ENCODE peak calls at places on chromosomes 3 and 15, in ten cellular contexts. A is astrocyte; B is pancreas; U is right lobe of liver; E is SJSA1; S is heart right ventricle; C is CD8-positive, alpha-beta memory T cell; V is tibial artery; K is cardiac muscle cell; D is effector memory CD4-positive, alpha-beta T cell. O is an unnamed sample. For H3K4me1, the result is how much of the 10 kb centered on the place peaks cover.

GRCh38 chr15:79954659-79955058 is 16.3 kb downstream of the BCL2A1 start:
- DNase-seq in A (no peak), B (no peak), U (no peak), E (no peak), S (no peak), C (no peak), V (no peak), K (no peak), D (no peak), O (no peak)

GRCh38 chr3:12420393-12420792 is 63.9 kb upstream of the TSEN2 start:
- DNase-seq in A (no peak), B (no peak), U (no peak), E (no peak), S (no peak), C (no peak), V (no peak), K (no peak), D (no peak), O (no peak)

GRCh38 chr3:72960812-72961518 is 35.6 kb upstream of the PPP4R2 start:
- DNase-seq in A (no peak), B (no peak), U (peak), E (no peak), S (peak), C (no peak), V (no peak), K (peak), D (no peak), O (peak)

GRCh38 chr3:195441476-195441970 is 1.3 kb downstream of the ACAP2 start:
- DNase-seq in A (no peak), B (no peak), U (no peak), E (no peak), S (no peak), C (no peak), V (no peak), K (peak), D (no peak), O (no peak)

GRCh38 chr3:101725192-101725889 is 927 bp downstream of the CEP97 start:
- DNase-seq in A (peak), B (peak), U (peak), E (peak), S (peak), C (peak), V (peak), K (peak), D (no peak), O (no peak)

GRCh38 chr15:60301024-60301423 is 96.8 kb downstream of the ANXA2 start:
- DNase-seq in A (no peak), B (no peak), U (no peak), E (no peak), S (no peak), C (no peak), V (no peak), K (no peak), D (no peak), O (no peak)

GRCh38 chr15:70475439-70475781 is 287.9 kb downstream of the UACA start:
- DNase-seq in A (no peak), B (no peak), U (no peak), E (no peak), S (no peak), C (no peak), V (no peak), K (no peak), D (no peak), O (no peak)

GRCh38 chr15:74196175-74196574 is 6.4 kb downstream of the STRA6 start:
- DNase-seq in A (peak), B (no peak), U (peak), E (peak), S (peak), C (no peak), V (no peak), K (peak), D (no peak), O (no peak)

GRCh38 chr3:79005084-79005483 is 762.7 kb downstream of the ROBO1 start:
- DNase-seq in A (peak), B (no peak), U (no peak), E (no peak), S (no peak), C (no peak), V (no peak), K (no peak), D (no peak), O (no peak)

GRCh38 chr3:164903820-164904451 is 174.4 kb downstream of the SI start:
- DNase-seq in A (no peak), B (no peak), U (no peak), E (no peak), S (no peak), C (no peak), V (no peak), K (no peak), D (no peak), O (no peak)

GRCh38 chr3:29802057-29802456 is 521.2 kb downstream of the RBMS3 start:
- DNase-seq in A (no peak), B (no peak), U (no peak), E (no peak), S (no peak), C (no peak), V (no peak), K (no peak), D (no peak), O (no peak)

GRCh38 chr15:38699633-38700230 is 135.1 kb upstream of the RASGRP1 start:
- DNase-seq in A (no peak), B (peak), U (peak), E (peak), S (peak), C (peak), V (peak), K (peak), D (peak), O (peak)

GRCh38 chr15:101613130-101614000 is 38.8 kb downstream of the TM2D3 start:
- DNase-seq in A (no peak), B (peak), U (peak), E (no peak), S (peak), C (no peak), V (peak), K (peak), D (no peak), O (no peak)

GRCh38 chr3:125398952-125399351 is 23.8 kb upstream of the ZNF148 start:
- DNase-seq in A (no peak), B (no peak), U (no peak), E (no peak), S (no peak), C (no peak), V (no peak), K (no peak), D (no peak), O (no peak)

GRCh38 chr3:185216587-185216918 is 37.3 kb downstream of the EHHADH start:
- DNase-seq in A (peak), B (no peak), U (peak), E (peak), S (no peak), C (no peak), V (no peak), K (peak), D (no peak), O (no peak)

GRCh38 chr15:87209891-87210649 is 1046.5 kb downstream of the NTRK3 start:
- DNase-seq in A (no peak), B (no peak), U (no peak), E (no peak), S (no peak), C (no peak), V (no peak), K (no peak), D (no peak), O (no peak)

GRCh38 chr3:130601662-130602061 is 84.7 kb downstream of the COL6A6 start:
- DNase-seq in A (peak), B (no peak), U (no peak), E (no peak), S (no peak), C (no peak), V (no peak), K (no peak), D (no peak), O (no peak)

GRCh38 chr3:126399348-126399730 is 4.6 kb downstream of the CFAP100 start:
- DNase-seq in A (no peak), B (no peak), U (no peak), E (no peak), S (no peak), C (no peak), V (no peak), K (no peak), D (no peak), O (no peak)

GRCh38 chr15:99283739-99284138 is 32.5 kb downstream of the LRRC28 start:
- DNase-seq in A (no peak), B (no peak), U (no peak), E (no peak), S (no peak), C (no peak), V (no peak), K (no peak), D (no peak), O (no peak)

GRCh38 chr3:48595526-48596121 is 495 bp upstream of the COL7A1 start:
- DNase-seq in A (peak), B (no peak), U (no peak), E (peak), S (peak), C (no peak), V (peak), K (peak), D (no peak), O (no peak)

GRCh38 chr15:61653110-61653509 is 407.1 kb downstream of the VPS13C start:
- DNase-seq in A (no peak), B (no peak), U (no peak), E (no peak), S (peak), C (no peak), V (peak), K (no peak), D (no peak), O (no peak)

GRCh38 chr3:39849992-39850706 is 40.7 kb downstream of the MYRIP start:
- DNase-seq in A (no peak), B (no peak), U (no peak), E (no peak), S (no peak), C (no peak), V (no peak), K (no peak), D (no peak), O (no peak)

GRCh38 chr3:149547413-149547812 is 72.9 kb downstream of the TM4SF4 start:
- DNase-seq in A (peak), B (no peak), U (no peak), E (no peak), S (peak), C (no peak), V (peak), K (peak), D (no peak), O (no peak)

GRCh38 chr3:14405886-14406238 is 3.5 kb downstream of the SLC6A6 start:
- DNase-seq in A (no peak), B (no peak), U (no peak), E (no peak), S (no peak), C (no peak), V (no peak), K (no peak), D (no peak), O (no peak)

GRCh38 chr3:109643590-109643989 is 306.2 kb upstream of the DPPA4 start:
- DNase-seq in A (peak), B (no peak), U (no peak), E (no peak), S (no peak), C (no peak), V (no peak), K (peak), D (no peak), O (no peak)

GRCh38 chr3:55243686-55244085 is 243.4 kb downstream of the WNT5A start:
- DNase-seq in A (no peak), B (no peak), U (no peak), E (no peak), S (no peak), C (no peak), V (no peak), K (no peak), D (no peak), O (no peak)

GRCh38 chr3:159947220-159947619 is 41.4 kb upstream of the IL12A start:
- DNase-seq in A (peak), B (no peak), U (no peak), E (no peak), S (no peak), C (no peak), V (no peak), K (peak), D (no peak), O (no peak)

GRCh38 chr3:120595788-120596115 is 384 bp upstream of the NDUFB4 start:
- DNase-seq in A (no peak), B (no peak), U (no peak), E (no peak), S (no peak), C (no peak), V (no peak), K (no peak), D (no peak), O (no peak)

DNA sequence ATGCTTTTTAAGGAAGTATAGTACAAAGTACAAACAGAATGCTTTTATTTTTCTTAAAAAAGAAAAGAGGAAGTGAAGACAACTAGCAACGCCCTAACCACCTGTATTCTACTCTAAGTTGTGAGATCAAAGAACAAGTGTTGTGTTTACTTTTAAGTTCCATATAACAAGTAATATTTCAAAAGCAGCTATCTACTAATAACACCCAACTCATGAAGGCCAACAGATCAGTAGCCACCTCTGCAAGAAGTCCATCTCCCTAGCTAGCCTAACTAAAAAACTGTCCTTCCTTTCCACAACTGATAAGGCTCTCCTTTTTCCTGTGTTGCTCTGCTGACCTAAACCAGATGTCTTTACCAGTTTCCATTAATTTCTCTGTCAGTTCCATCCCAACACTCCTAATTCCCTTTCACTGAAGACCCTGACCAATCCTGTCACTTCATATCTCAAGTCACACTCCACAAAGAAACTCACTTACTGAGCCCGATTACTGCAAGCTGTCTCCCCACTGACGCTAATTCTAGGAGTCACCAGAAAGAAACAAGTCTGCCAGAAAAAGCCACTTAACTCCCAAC is 26.9 kb downstream of the PHC3 start:
- DNase-seq in A (no peak), B (no peak), U (no peak), E (no peak), S (no peak), C (no peak), V (no peak), K (no peak), D (no peak), O (no peak)
- H3K4me3 ChIP-seq in A (no peak), B (no peak), U (no peak), E (no peak), S (no peak), C (peak), V (no peak), K (no peak), D (peak), O (no peak)

DNA sequence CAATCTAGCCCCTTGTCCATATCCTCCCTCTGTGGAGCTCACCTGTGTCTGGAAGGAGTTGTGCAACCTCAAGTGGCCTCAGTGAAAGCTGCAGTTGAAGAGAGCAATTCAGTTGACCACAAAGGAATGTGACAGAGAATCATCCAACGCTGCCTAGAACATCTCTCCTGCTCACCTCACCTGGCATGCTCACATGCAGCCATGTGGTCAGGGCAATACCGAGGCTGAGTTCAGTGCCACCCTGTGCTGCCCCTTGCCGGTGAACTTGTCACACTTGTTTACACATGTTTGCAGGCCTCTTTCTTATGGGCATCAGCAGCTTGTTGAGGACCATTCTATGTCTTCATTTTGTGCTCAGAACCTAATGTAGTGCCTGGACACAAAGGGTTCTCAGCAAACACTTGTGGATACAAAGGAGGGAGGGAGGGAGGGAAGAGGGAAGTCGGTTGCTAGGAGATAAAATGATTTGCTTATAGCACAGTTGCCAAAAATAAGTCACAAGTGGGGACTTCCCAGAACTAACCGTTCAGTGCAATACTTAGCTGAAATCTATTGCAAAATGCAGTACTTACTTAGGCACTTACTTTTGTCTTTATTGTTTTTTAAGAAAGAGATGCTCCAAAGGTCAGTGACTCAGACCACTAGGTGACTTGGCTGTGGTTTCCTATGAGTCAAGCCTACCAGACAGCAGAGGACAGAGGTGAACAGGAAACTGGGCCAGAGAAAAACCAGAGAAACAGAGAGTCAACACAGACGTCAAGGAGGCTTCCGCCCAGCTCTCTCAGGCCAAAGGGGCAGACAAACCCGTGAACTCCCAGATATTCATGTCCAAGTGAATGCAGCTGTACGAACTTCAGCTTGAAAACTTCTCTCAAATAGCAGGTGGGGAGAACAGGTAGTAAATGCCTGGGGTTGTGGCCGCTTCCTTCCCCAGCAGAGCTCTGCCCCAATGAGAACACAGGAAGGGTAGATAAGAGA is 227.8 kb upstream of the CTNNB1 start:
- DNase-seq in A (peak), B (no peak), U (peak), E (peak), S (peak), C (no peak), V (peak), K (peak), D (no peak), O (no peak)
- H3K4me1 ChIP-seq in A (under half), B (under half), U (under half), E (under half), S (half or more), C (under half), V (half or more), K (under half), D (under half), O (under half)

DNA sequence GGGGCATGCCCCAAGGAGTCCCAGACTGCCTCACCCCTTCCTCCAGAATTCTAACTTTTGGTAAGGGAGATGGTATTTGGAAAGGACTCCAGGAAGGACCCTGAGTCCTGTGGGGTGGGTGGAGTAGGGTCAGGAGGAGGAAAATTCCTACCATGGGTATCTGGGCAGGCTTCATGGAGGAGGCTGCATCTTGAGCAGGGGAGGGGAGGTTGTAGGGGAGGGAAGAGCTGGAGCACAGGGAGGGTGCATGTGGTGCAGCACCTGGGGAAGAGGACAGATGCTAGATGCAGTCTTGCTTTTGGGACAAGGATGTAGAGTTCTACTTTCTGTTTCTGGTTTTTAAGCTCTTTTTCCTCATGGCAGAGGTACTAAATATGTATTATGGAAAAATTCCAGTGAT is 9.9 kb downstream of the SEMA3F start:
- DNase-seq in A (no peak), B (no peak), U (no peak), E (no peak), S (no peak), C (no peak), V (no peak), K (no peak), D (no peak), O (no peak)
- H3K27ac ChIP-seq in A (no peak), B (no peak), U (no peak), E (no peak), S (peak), C (no peak), V (peak), K (no peak), D (no peak), O (no peak)

GRCh38 chr3:62446337-62446940 is 73.1 kb upstream of the FEZF2 start:
- DNase-seq in A (no peak), B (no peak), U (no peak), E (no peak), S (no peak), C (no peak), V (no peak), K (no peak), D (no peak), O (no peak)

GRCh38 chr3:62439978-62440377 is 66.6 kb upstream of the FEZF2 start:
- DNase-seq in A (no peak), B (no peak), U (no peak), E (no peak), S (no peak), C (no peak), V (no peak), K (no peak), D (no peak), O (no peak)

GRCh38 chr3:62439176-62439813 is 65.9 kb upstream of the FEZF2 start:
- DNase-seq in A (no peak), B (no peak), U (no peak), E (no peak), S (no peak), C (no peak), V (no peak), K (no peak), D (no peak), O (no peak)

DNA sequence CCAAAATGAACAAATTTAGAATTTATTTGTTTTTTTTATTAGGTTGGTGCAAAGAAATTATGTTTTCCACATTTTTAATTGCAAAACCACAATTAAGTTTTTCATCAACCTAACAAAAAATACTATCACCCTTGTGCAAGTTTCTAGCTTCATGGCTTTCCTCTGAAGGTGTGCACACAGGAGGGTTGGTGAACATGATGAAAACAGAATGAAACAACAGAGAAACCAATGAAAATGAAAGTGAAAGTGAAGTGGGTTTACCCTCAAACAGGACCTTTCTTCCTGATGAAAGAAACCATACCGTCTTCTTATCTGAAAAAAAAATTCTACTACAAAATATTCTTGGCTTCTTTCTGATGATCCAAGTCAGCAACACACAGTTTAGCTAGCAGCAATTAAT is 71.9 kb upstream of the FEZF2 start:
- DNase-seq in A (peak), B (no peak), U (no peak), E (no peak), S (no peak), C (no peak), V (no peak), K (peak), D (no peak), O (peak)
- H3K4me3 ChIP-seq in A (no peak), B (no peak), U (peak), E (peak), S (no peak), C (peak), V (no peak), K (no peak), D (peak), O (no peak)

O was measured in CD4-positive, alpha-beta memory T cell.